ENCODE peak calls at places on chromosomes 6 and 20, in nine cellular contexts. D, R, L, M, J, B, H, U and W are unnamed samples.

GRCh38 chr20:37921341-37921929 is 18.5 kb downstream of the VSTM2L start:
- DNase-seq in U (no peak), D (no peak), H (no peak), M (no peak), L (no peak), J (no peak), B (no peak), R (no peak), W (no peak)

GRCh38 chr6:98947411-98948292 is at the start of gene FBXL4:
- DNase-seq in H (peak; percentile 73), U (peak; percentile 95), M (peak; percentile 73), L (peak; percentile 77), J (peak; percentile 87), R (peak; percentile 95), D (peak; percentile 67), B (peak; percentile 84), W (peak; percentile 90)

GRCh38 chr6:22877946-22878705 is 308.8 kb downstream of the HDGFL1 start:
- DNase-seq in M (no peak), H (no peak), J (no peak), R (no peak), D (no peak), U (peak; percentile 57), L (no peak), B (peak; percentile 77), W (no peak)

GRCh38 chr6:3405182-3405518 is 51.7 kb downstream of the SLC22A23 start:
- DNase-seq in B (peak; percentile 39), J (no peak), M (no peak), H (no peak), L (no peak), D (no peak), R (no peak), U (no peak), W (no peak)

GRCh38 chr6:127103482-127103881 is 15.0 kb upstream of the RSPO3 start:
- DNase-seq in U (no peak), L (no peak), M (no peak), H (no peak), D (no peak), J (no peak), B (no peak), R (no peak), W (peak; percentile 35)

GRCh38 chr6:35688605-35689322 is at the start of gene FKBP5:
- DNase-seq in M (peak; percentile 75), R (peak; percentile 98), H (peak; percentile 44), J (peak; percentile 96), U (peak; percentile 97), B (peak; percentile 89), D (peak; percentile 81), L (peak; percentile 86), W (peak; percentile 92)

GRCh38 chr20:22462975-22463914 is 121.1 kb downstream of the FOXA2 start:
- DNase-seq in J (no peak), M (no peak), D (no peak), U (no peak), B (peak; percentile 2), L (no peak), R (no peak), H (peak; percentile 92), W (no peak)

GRCh38 chr20:63682384-63683139 is 13.9 kb upstream of the TNFRSF6B start:
- DNase-seq in U (peak; percentile 93), J (peak; percentile 93), L (no peak), R (no peak), M (peak; percentile 6), D (no peak), H (no peak), B (peak; percentile 98), W (peak; percentile 100)

GRCh38 chr6:160978141-160978926 is 13.2 kb upstream of the MAP3K4 start:
- DNase-seq in L (no peak), J (no peak), U (peak; percentile 76), H (no peak), M (no peak), R (no peak), D (no peak), B (peak; percentile 17), W (peak; percentile 37)

GRCh38 chr6:53673138-53673801 is 7.7 kb upstream of the KLHL31 start:
- DNase-seq in D (no peak), R (no peak), M (no peak), J (no peak), H (no peak), U (peak; percentile 30), L (no peak), B (peak; percentile 81), W (peak; percentile 90)

GRCh38 chr6:83958250-83958685 is 75.3 kb upstream of the MRAP2 start:
- DNase-seq in J (no peak), B (no peak), R (no peak), U (no peak), L (no peak), H (no peak), M (no peak), D (no peak), W (peak; percentile 74)

GRCh38 chr6:47209632-47210031 is 100.1 kb downstream of the TNFRSF21 start:
- DNase-seq in D (no peak), L (no peak), H (no peak), R (no peak), B (peak; percentile 71), J (no peak), M (no peak), U (no peak), W (no peak)

GRCh38 chr20:34562643-34563042 is 4.1 kb downstream of the MAP1LC3A start:
- DNase-seq in M (peak; percentile 2), B (peak; percentile 35), U (peak; percentile 50), D (no peak), R (peak; percentile 78), H (no peak), L (no peak), J (no peak), W (peak; percentile 64)

GRCh38 chr20:2299301-2299700 is 3.5 kb downstream of the TGM3 start:
- DNase-seq in R (no peak), U (no peak), M (no peak), B (no peak), D (no peak), H (no peak), J (peak; percentile 70), L (no peak), W (no peak)

GRCh38 chr6:3749390-3749978 is 2.0 kb downstream of the PXDC1 start:
- DNase-seq in U (no peak), B (no peak), H (no peak), M (no peak), L (no peak), R (no peak), J (no peak), D (no peak), W (peak; percentile 20)

GRCh38 chr20:34473262-34473883 is 42.8 kb upstream of the DYNLRB1 start:
- DNase-seq in U (peak; percentile 10), L (no peak), H (no peak), R (peak; percentile 73), M (peak; percentile 23), J (no peak), B (peak; percentile 62), D (no peak), W (peak; percentile 65)

GRCh38 chr20:17917832-17918618 is 50.6 kb downstream of the SNX5 start:
- DNase-seq in D (no peak), R (no peak), H (no peak), B (no peak), M (no peak), J (no peak), U (no peak), L (no peak), W (no peak)

GRCh38 chr6:43172127-43173007 is 1.3 kb downstream of the SRF start:
- DNase-seq in B (peak; percentile 44), L (peak; percentile 54), D (peak; percentile 45), M (peak; percentile 27), U (no peak), H (peak; percentile 59), J (peak; percentile 86), R (peak; percentile 74), W (peak; percentile 58)

GRCh38 chr6:105161411-105161810 is 18.4 kb downstream of the POPDC3 start:
- DNase-seq in U (no peak), H (no peak), R (no peak), M (no peak), D (no peak), L (no peak), B (no peak), J (no peak), W (no peak)

GRCh38 chr20:33773412-33774089 is 37.6 kb upstream of the CHMP4B start:
- DNase-seq in D (no peak), M (no peak), R (no peak), B (no peak), L (no peak), J (no peak), H (no peak), U (no peak), W (no peak)

GRCh38 chr20:35944189-35944588 is 10.1 kb downstream of the SCAND1 start:
- DNase-seq in J (no peak), U (no peak), H (no peak), L (no peak), R (no peak), B (no peak), M (no peak), D (no peak), W (no peak)

GRCh38 chr6:106564476-106564875 is 64.8 kb downstream of the RTN4IP1 start:
- DNase-seq in M (no peak), U (no peak), D (no peak), L (no peak), B (no peak), J (no peak), R (no peak), H (no peak), W (no peak)

GRCh38 chr6:166643907-166644590 is 17.0 kb upstream of the RPS6KA2 start:
- DNase-seq in L (no peak), M (no peak), D (no peak), J (no peak), H (no peak), R (no peak), U (no peak), B (peak; percentile 14), W (no peak)

GRCh38 chr20:23440004-23440403 is 519 bp downstream of the CSTL1 start:
- DNase-seq in M (no peak), H (no peak), D (no peak), U (no peak), J (no peak), L (no peak), B (no peak), R (no peak), W (no peak)

GRCh38 chr6:6905961-6906518 is 201.7 kb upstream of the RREB1 start:
- DNase-seq in M (no peak), L (no peak), R (no peak), H (no peak), U (no peak), D (no peak), J (no peak), B (no peak), W (no peak)

GRCh38 chr6:144395014-144395413 is 109.9 kb downstream of the UTRN start:
- DNase-seq in R (no peak), H (no peak), M (no peak), U (no peak), J (no peak), D (no peak), L (no peak), B (peak; percentile 18), W (peak; percentile 54)

GRCh38 chr20:25504366-25505135 is 80.8 kb downstream of the NINL start:
- DNase-seq in H (no peak), D (no peak), R (no peak), J (no peak), L (no peak), M (no peak), U (no peak), B (no peak), W (no peak)

GRCh38 chr6:120816862-120817261 is 517.4 kb downstream of the TBC1D32 start:
- DNase-seq in M (no peak), R (no peak), U (no peak), J (no peak), B (no peak), D (no peak), H (no peak), L (no peak), W (no peak)

GRCh38 chr6:7143161-7143974 is 35.6 kb downstream of the RREB1 start:
- DNase-seq in U (no peak), J (no peak), L (no peak), D (no peak), H (peak; percentile 92), B (peak; percentile 41), R (no peak), M (peak; percentile 20), W (no peak)

GRCh38 chr20:20211274-20211987 is 156.5 kb upstream of the INSM1 start:
- DNase-seq in L (no peak), R (no peak), U (peak; percentile 60), J (no peak), H (no peak), B (no peak), M (no peak), D (no peak), W (peak; percentile 43)